ENCODE peak calls at places on chromosomes 11 and 22, in seven cellular contexts. Z is lung, Y is OCI-LY7, V is fibroblast of lung, B is mammary epithelial cell, X is ovary, E is pancreas. H is an unnamed sample.

GRCh38 chr11:126564588-126564987 is 209.1 kb downstream of the ST3GAL4 start:
- DNase-seq in X (no peak), Z (no peak), V (no peak), E (no peak), Y (no peak), B (no peak), H (no peak)

GRCh38 chr11:91173701-91174100 is 950.9 kb upstream of the CHORDC1 start:
- DNase-seq in V (peak; percentile 65), Y (no peak), Z (no peak), B (peak; percentile 65), X (no peak), E (no peak), H (no peak)

GRCh38 chr22:39527481-39527961 is 5.0 kb downstream of the RPS19BP1 start:
- DNase-seq in E (no peak), B (peak; percentile 33), Z (no peak), X (no peak), Y (peak; percentile 77), V (no peak), H (no peak)

GRCh38 chr11:27216268-27217149 is 146.5 kb downstream of the CCDC34 start:
- DNase-seq in Y (no peak), V (peak; percentile 77), E (peak; percentile 70), B (no peak), X (peak; percentile 88), Z (no peak), H (no peak)

GRCh38 chr11:88861618-88862017 is 204.2 kb downstream of the GRM5 start:
- DNase-seq in E (no peak), Z (no peak), Y (no peak), V (no peak), B (no peak), X (no peak), H (no peak)

GRCh38 chr22:30021881-30022619 is 58.2 kb upstream of the HORMAD2 start:
- DNase-seq in V (no peak), B (no peak), E (no peak), X (no peak), Y (no peak), Z (no peak), H (no peak)

GRCh38 chr22:48959496-48959895 is 868.2 kb downstream of the BRD1 start:
- DNase-seq in Z (no peak), E (no peak), V (no peak), B (no peak), Y (no peak), X (no peak), H (no peak)

GRCh38 chr11:103892603-103893002 is 143.8 kb upstream of the DDI1 start:
- DNase-seq in X (no peak), V (peak; percentile 25), E (no peak), B (no peak), Y (no peak), Z (no peak), H (no peak)

GRCh38 chr11:121452609-121453150 is at the start of gene SORL1-AS1:
- DNase-seq in Z (no peak), B (peak; percentile 48), X (no peak), V (no peak), E (no peak), Y (peak; percentile 59), H (no peak)

GRCh38 chr22:20577045-20577444 is 69.6 kb downstream of the MED15 start:
- DNase-seq in Y (no peak), E (no peak), B (no peak), V (no peak), X (no peak), Z (no peak), H (no peak)

GRCh38 chr11:69508974-69509373 is 27.5 kb downstream of the LINC01488 start:
- DNase-seq in Y (no peak), X (no peak), Z (no peak), B (no peak), V (no peak), E (no peak), H (no peak)

GRCh38 chr11:86990520-86990919 is 35.3 kb upstream of the FZD4 start:
- DNase-seq in X (no peak), E (no peak), B (peak; percentile 83), Y (no peak), Z (no peak), V (peak; percentile 28), H (no peak)

GRCh38 chr11:78312712-78313111 is 104.9 kb downstream of the GAB2 start:
- DNase-seq in E (no peak), B (no peak), Y (no peak), Z (no peak), V (no peak), X (no peak), H (no peak)

GRCh38 chr11:129021295-129021694 is 78.6 kb upstream of the TP53AIP1 start:
- DNase-seq in E (no peak), Y (no peak), X (no peak), B (no peak), Z (no peak), V (no peak), H (no peak)

GRCh38 chr11:114317738-114318137 is 21.5 kb downstream of the NNMT start:
- DNase-seq in B (no peak), V (peak; percentile 61), Z (no peak), E (no peak), Y (peak; percentile 16), X (peak; percentile 30), H (no peak)

GRCh38 chr11:26247340-26247739 is 84.6 kb upstream of the ANO3 start:
- DNase-seq in V (peak; percentile 85), X (no peak), B (peak; percentile 61), Y (no peak), E (no peak), Z (no peak), H (no peak)

GRCh38 chr11:109978895-109979294 is 114.3 kb upstream of the ZC3H12C start:
- DNase-seq in E (no peak), B (peak; percentile 9), V (peak; percentile 61), X (no peak), Y (no peak), Z (no peak), H (no peak)

GRCh38 chr22:22078329-22078728 is 95.7 kb upstream of the TOP3B start:
- DNase-seq in V (no peak), X (no peak), Y (no peak), E (no peak), B (no peak), Z (no peak), H (no peak)

GRCh38 chr11:16986434-16987204 is 27.6 kb downstream of the PLEKHA7 start:
- DNase-seq in E (peak; percentile 89), Z (peak; percentile 73), X (peak; percentile 26), B (no peak), Y (peak; percentile 5), V (no peak), H (no peak)

GRCh38 chr11:69595805-69596665 is 44.9 kb upstream of the CCND1 start:
- DNase-seq in Y (no peak), E (no peak), Z (no peak), B (no peak), V (no peak), X (no peak), H (no peak)

GRCh38 chr11:69817265-69818236 is 1.7 kb downstream of the FGF3 start:
- DNase-seq in Z (no peak), E (no peak), B (peak; percentile 17), V (no peak), X (no peak), Y (no peak), H (no peak)

GRCh38 chr11:72574046-72574445 is 100.2 kb downstream of the PDE2A start:
- DNase-seq in E (no peak), X (no peak), Z (no peak), V (no peak), Y (no peak), B (no peak), H (no peak)

GRCh38 chr22:20867179-20868099 is 8.6 kb downstream of the SNAP29 start:
- DNase-seq in B (no peak), Y (peak; percentile 10), X (peak; percentile 60), V (peak; percentile 62), Z (peak; percentile 48), E (no peak), H (peak; percentile 66)

GRCh38 chr11:115784796-115785521 is 280.7 kb upstream of the CADM1 start:
- DNase-seq in X (no peak), B (no peak), Y (no peak), E (no peak), Z (no peak), V (no peak), H (no peak)

GRCh38 chr11:27213232-27213660 is 149.8 kb downstream of the CCDC34 start:
- DNase-seq in X (no peak), B (peak; percentile 79), Y (no peak), E (no peak), V (peak; percentile 85), Z (no peak), H (no peak)

GRCh38 chr22:23301591-23301990 is 121.3 kb downstream of the BCR start:
- DNase-seq in X (no peak), Z (no peak), B (no peak), V (no peak), E (no peak), Y (no peak), H (no peak)
- H3K36me3 ChIP-seq in X (no peaks in the 10 kb centered on the region), Z (peaks cover 30% of the 10 kb centered on the region), B (peaks cover 9% of the 10 kb centered on the region), V (no peaks in the 10 kb centered on the region), E (no peaks in the 10 kb centered on the region), Y (peaks cover 17% of the 10 kb centered on the region), H (peaks cover 61% of the 10 kb centered on the region)

GRCh38 chr11:12212821-12213185 is 102.4 kb downstream of the MICAL2 start:
- DNase-seq in Z (no peak), Y (no peak), X (no peak), V (peak; percentile 37), B (no peak), E (no peak), H (no peak)
- H3K27ac ChIP-seq in Z (no peak overlapping the region), Y (no peak overlapping the region), X (no peak overlapping the region), V (no peak overlapping the region), B (no peak overlapping the region), E (no peak overlapping the region), H (peak overlapping the region; percentile 98)

DNA sequence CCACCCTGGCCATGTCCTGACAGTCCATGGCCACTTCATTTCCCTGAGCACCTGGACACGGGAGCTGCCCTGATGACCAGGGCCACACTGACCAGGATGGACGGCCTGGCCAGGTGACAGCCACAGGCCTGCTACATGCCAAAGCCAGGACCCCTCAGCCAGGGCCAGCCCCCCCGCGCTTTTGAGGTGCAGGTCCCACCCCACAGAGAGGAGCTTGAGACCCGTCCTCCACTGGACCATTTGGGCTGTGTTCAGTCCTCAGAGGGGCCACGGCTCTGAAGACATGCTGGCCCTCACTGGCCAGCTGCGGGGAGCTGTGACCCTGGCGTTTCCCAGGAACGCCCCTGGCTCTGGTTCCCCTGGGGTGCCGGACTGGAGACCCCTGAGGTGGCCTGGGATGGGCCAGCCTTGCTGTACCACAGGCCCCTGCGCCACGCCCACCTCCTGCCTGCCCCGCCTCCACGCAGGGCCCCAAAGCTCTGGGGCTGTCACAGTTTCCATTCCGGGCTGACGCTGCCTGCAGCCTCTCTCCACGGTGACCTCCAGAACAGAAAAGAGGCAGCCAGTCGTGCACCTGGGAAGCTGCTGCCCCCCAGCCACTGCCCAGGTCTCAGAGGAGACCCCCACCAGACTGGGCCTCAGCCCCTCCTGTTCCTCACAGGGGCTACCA is 18.2 kb downstream of the EPS8L2 start:
- DNase-seq in E (peak; percentile 55), Z (no peak), V (no peak), X (peak; percentile 21), Y (peak; percentile 37), B (no peak), H (no peak)
- H3K4me1 ChIP-seq in E (peaks cover 15% of the 10 kb centered on the region), Z (peaks cover 12% of the 10 kb centered on the region), V (peaks cover 16% of the 10 kb centered on the region), X (peaks cover 23% of the 10 kb centered on the region), Y (peaks cover 53% of the 10 kb centered on the region), B (peaks cover 46% of the 10 kb centered on the region), H (peaks cover 17% of the 10 kb centered on the region)

DNA sequence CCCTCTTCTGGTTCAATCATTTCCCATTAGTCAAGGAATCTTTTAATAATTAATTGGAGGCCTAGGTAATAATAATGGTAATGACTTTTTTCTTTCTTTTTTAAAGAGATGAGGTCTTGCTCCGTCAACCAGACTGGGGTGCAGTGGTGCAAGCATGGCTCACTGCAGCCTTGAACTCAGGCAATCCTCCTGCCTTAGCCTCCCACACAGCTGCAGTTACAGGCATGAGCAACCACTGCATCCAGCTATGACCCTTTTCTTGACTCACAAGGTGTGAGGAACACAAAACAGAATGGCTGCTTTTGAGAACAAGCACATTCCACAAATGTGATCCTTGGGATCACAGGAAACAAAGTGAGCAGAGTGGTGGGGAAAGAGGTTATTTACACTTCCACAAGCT is 3.6 kb downstream of the POLDIP3 start:
- DNase-seq in B (no peak), X (no peak), E (no peak), Y (no peak), Z (no peak), V (peak; percentile 16), H (no peak)
- H3K36me3 ChIP-seq in B (peaks cover 2% of the 10 kb centered on the region), X (no peaks in the 10 kb centered on the region), E (no peaks in the 10 kb centered on the region), Y (peaks cover 67% of the 10 kb centered on the region), Z (no peaks in the 10 kb centered on the region), V (no peaks in the 10 kb centered on the region), H (peaks cover 10% of the 10 kb centered on the region)

H was measured in ascending aorta.